ENCODE peak calls at places on chromosome 4, in ten cellular contexts. Q is transverse colon, I is suprapubic skin, F is stomach, G is H1, Y is K562, K is spleen, L is sigmoid colon, J is breast epithelium, M is endothelial cell of umbilical vein. D is an unnamed sample.

GRCh38 chr4:73705721-73706120 is 34.6 kb upstream of the CXCL8 start:
- DNase-seq in Y (no peak), L (no peak), F (no peak), J (no peak), K (no peak), I (no peak), Q (no peak), M (no peak), G (no peak), D (no peak)

GRCh38 chr4:150234246-150234645 is 156.0 kb downstream of the DCLK2 start:
- DNase-seq in J (no peak), F (no peak), K (no peak), Q (no peak), Y (no peak), I (no peak), M (no peak), L (no peak), G (no peak), D (no peak)

GRCh38 chr4:173264245-173264959 is 69.8 kb downstream of the HMGB2 start:
- DNase-seq in F (peak), L (peak), Q (peak), I (no peak), K (no peak), G (no peak), M (peak), J (no peak), Y (peak), D (no peak)

GRCh38 chr4:145183023-145183422 is 2.6 kb upstream of the OTUD4 start:
- DNase-seq in I (no peak), M (no peak), J (no peak), G (no peak), Y (no peak), F (no peak), Q (no peak), K (no peak), L (no peak), D (no peak)

GRCh38 chr4:139247656-139248238 is 32.3 kb downstream of the MGARP start:
- DNase-seq in L (no peak), I (no peak), K (no peak), F (no peak), Y (no peak), J (no peak), Q (no peak), M (no peak), G (no peak), D (no peak)

GRCh38 chr4:47849466-47849865 is 11.6 kb upstream of the CORIN start:
- DNase-seq in Q (no peak), J (no peak), M (no peak), K (no peak), F (no peak), Y (no peak), I (no peak), G (no peak), L (no peak), D (no peak)

GRCh38 chr4:63589796-63590195 is 819.5 kb downstream of the TECRL start:
- DNase-seq in L (no peak), Q (no peak), I (no peak), F (no peak), K (no peak), M (no peak), Y (no peak), G (peak), J (no peak), D (no peak)

GRCh38 chr4:38562751-38563198 is 101.2 kb upstream of the KLF3 start:
- DNase-seq in Y (no peak), I (no peak), L (peak), G (no peak), F (no peak), J (no peak), Q (peak), K (no peak), M (peak), D (no peak)

GRCh38 chr4:169238445-169238844 is 32.3 kb downstream of the SH3RF1 start:
- DNase-seq in G (no peak), M (peak), Y (no peak), F (no peak), J (no peak), K (no peak), L (no peak), Q (no peak), I (no peak), D (no peak)

GRCh38 chr4:10034136-10034535 is 12.8 kb upstream of the SLC2A9 start:
- DNase-seq in Q (no peak), G (no peak), Y (no peak), M (no peak), I (peak), J (no peak), F (no peak), K (no peak), L (peak), D (no peak)

GRCh38 chr4:48905363-48906015 is 1.1 kb downstream of the OCIAD2 start:
- DNase-seq in I (no peak), Y (no peak), G (no peak), Q (peak), K (no peak), J (no peak), M (peak), L (no peak), F (peak), D (no peak)
- TF ChIP-seq CTCF in I (no peak), Y (no peak), G (no peak), Q (peak), K (no peak), J (no peak), M (no peak), L (no peak), F (no peak), D (no peak)

GRCh38 chr4:182242793-182243192 is 409 bp upstream of the TENM3 start:
- DNase-seq in G (no peak), L (no peak), Q (no peak), F (no peak), K (no peak), J (no peak), M (no peak), I (no peak), Y (no peak), D (no peak)

GRCh38 chr4:182238355-182238931 is 4.8 kb upstream of the TENM3 start:
- DNase-seq in L (no peak), F (no peak), I (no peak), M (no peak), K (no peak), G (peak), Q (no peak), Y (no peak), J (no peak), D (no peak)

GRCh38 chr4:182236186-182236585 is 7.0 kb upstream of the TENM3 start:
- DNase-seq in L (no peak), I (no peak), G (no peak), Y (no peak), M (no peak), Q (no peak), K (no peak), J (no peak), F (no peak), D (no peak)

GRCh38 chr4:182245041-182245440 is 1.8 kb downstream of the TENM3 start:
- DNase-seq in K (no peak), L (no peak), Q (no peak), M (no peak), I (no peak), G (no peak), Y (no peak), F (no peak), J (no peak), D (no peak)

GRCh38 chr4:182240161-182241130 is 2.8 kb upstream of the TENM3 start:
- DNase-seq in M (no peak), I (no peak), L (no peak), Y (no peak), F (no peak), G (no peak), K (no peak), J (no peak), Q (no peak), D (no peak)
- TF ChIP-seq POLR2A in M (no peak), I (no peak), L (no peak), Y (no peak), F (no peak), G (no peak), K (no peak), J (no peak), Q (no peak), D (no peak)

GRCh38 chr4:151409470-151410313 is 716 bp downstream of the FHIP1A start:
- DNase-seq in K (peak), Y (peak), G (no peak), F (peak), L (peak), M (no peak), I (peak), Q (peak), J (no peak), D (peak)
- TF ChIP-seq POLR2AphosphoS5 in K (no peak), Y (no peak), G (no peak), F (peak), L (no peak), M (no peak), I (peak), Q (peak), J (peak), D (peak)

GRCh38 chr4:185224597-185224996 is 15.2 kb downstream of the SNX25 start:
- DNase-seq in G (no peak), Q (no peak), I (no peak), K (no peak), Y (no peak), F (no peak), J (no peak), L (no peak), M (no peak), D (no peak)
- TF ChIP-seq CTCF in G (no peak), Q (peak), I (no peak), K (no peak), Y (peak), F (no peak), J (no peak), L (peak), M (no peak), D (no peak)

DNA sequence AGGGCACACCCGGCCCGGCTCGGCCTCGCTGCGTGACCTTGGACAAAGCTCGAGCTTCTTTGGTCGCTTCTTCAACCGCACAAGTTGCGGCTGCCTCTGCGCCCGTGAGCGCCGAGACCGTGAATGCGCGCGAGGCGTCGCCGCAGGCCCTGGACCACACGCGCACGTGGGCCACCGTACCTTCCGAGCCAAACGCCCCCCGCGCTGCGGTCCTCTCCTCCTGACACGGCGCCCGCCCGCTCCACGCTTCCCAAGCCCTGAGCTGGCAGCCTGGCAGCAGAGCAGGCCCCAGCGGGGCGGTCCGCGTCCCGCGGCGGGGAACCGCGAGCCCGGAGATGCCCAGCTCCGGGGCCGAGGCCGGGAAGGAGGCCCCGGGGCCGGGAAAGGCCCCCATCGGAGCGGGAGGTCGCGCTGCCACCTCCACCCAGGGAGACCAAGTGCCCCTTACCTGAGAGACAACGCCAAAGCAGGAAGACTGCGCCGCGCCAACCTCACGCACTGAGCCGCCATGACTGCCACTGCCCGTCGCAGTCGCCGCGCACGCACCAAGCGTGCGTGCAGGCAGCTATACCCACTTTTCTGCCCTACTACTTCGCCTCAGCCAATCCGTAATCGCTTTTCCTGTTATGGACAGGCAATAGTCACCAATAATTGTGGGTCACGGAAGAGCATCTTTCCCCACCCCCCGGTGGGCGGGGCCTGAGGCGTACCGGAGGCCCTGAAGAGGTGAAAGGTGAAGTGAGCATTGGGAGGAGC is at the start of gene GRPEL1:
- DNase-seq in J (no peak), G (peak), F (peak), I (peak), L (peak), Y (peak), M (peak), K (peak), Q (peak), D (peak)
- TF ChIP-seq POLR2A in J (peak), G (no peak), F (no peak), I (peak), L (peak), Y (peak), M (peak), K (peak), Q (peak), D (peak)

GRCh38 chr4:6177587-6178197 is 22.7 kb downstream of the JAKMIP1 start:
- DNase-seq in M (no peak), F (peak), Q (peak), L (no peak), J (no peak), Y (peak), I (no peak), G (no peak), K (no peak), D (no peak)
- TF ChIP-seq POLR2AphosphoS5 in M (no peak), F (no peak), Q (no peak), L (no peak), J (no peak), Y (no peak), I (no peak), G (no peak), K (no peak), D (no peak)

GRCh38 chr4:22476011-22476410 is 39.9 kb downstream of the ADGRA3 start:
- DNase-seq in K (no peak), G (no peak), F (no peak), I (no peak), L (no peak), Y (no peak), J (no peak), Q (no peak), M (no peak), D (no peak)

GRCh38 chr4:22471419-22471818 is 44.4 kb downstream of the ADGRA3 start:
- DNase-seq in L (no peak), M (no peak), F (no peak), Q (no peak), K (no peak), Y (no peak), G (no peak), J (no peak), I (no peak), D (no peak)

GRCh38 chr4:22473268-22473667 is 42.6 kb downstream of the ADGRA3 start:
- DNase-seq in I (no peak), F (no peak), Y (no peak), L (no peak), K (no peak), J (no peak), G (no peak), Q (no peak), M (peak), D (no peak)

GRCh38 chr4:22474636-22475310 is 41.1 kb downstream of the ADGRA3 start:
- DNase-seq in J (no peak), I (no peak), G (no peak), F (no peak), M (peak), L (no peak), K (no peak), Y (no peak), Q (no peak), D (no peak)

DNA sequence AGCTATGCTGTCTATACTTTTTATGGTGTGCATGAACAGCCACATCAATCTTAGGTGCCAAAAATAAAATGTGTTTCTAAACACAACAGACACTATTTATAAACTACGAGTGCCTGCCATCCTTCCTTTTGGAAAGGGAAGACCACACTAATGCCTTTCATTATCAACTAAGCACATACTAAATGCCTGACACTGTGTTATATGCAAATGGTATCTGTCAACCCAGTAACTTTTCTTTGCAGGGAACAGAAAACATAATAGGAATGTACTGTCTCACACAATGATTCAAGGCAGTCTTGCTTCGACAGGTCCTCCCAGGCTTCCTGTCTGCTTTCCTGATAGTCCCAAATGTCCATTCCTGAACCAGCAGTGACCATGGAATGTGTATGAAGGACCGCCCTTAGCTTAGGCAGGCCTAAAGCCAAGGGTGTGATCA is 43.8 kb downstream of the ADGRA3 start:
- DNase-seq in M (no peak), L (no peak), F (no peak), Q (no peak), J (no peak), I (no peak), K (no peak), G (no peak), Y (no peak), D (no peak)
- TF ChIP-seq CTCF in M (no peak), L (no peak), F (no peak), Q (no peak), J (no peak), I (no peak), K (no peak), G (no peak), Y (no peak), D (no peak)